ENCODE peak calls at places on chromosomes 12 and 14, in six cellular contexts. One of them, this sample, is unnamed.

GRCh38 chr14:68941820-68942219 is 37.3 kb downstream of the ACTN1 start:
- DNase-seq in breast epithelium: peak
- DNase-seq in adrenal gland: peak
- DNase-seq in tibial artery: peak
- DNase-seq in Panc1: no peak
- DNase-seq in transverse colon: peak
- DNase-seq in this sample: no peak

GRCh38 chr14:77067632-77068514 is 30.2 kb upstream of the CIPC start:
- DNase-seq in breast epithelium: peak
- DNase-seq in adrenal gland: peak
- DNase-seq in tibial artery: peak
- DNase-seq in Panc1: peak
- DNase-seq in transverse colon: peak
- DNase-seq in this sample: no peak

GRCh38 chr12:15584366-15585041 is 204.7 kb downstream of the EPS8 start:
- DNase-seq in breast epithelium: no peak
- DNase-seq in adrenal gland: no peak
- DNase-seq in tibial artery: no peak
- DNase-seq in Panc1: no peak
- DNase-seq in transverse colon: no peak
- DNase-seq in this sample: peak

GRCh38 chr12:53561590-53561953 is 54.3 kb upstream of the NPFF start:
- DNase-seq in breast epithelium: no peak
- DNase-seq in adrenal gland: no peak
- DNase-seq in tibial artery: no peak
- DNase-seq in Panc1: peak
- DNase-seq in transverse colon: no peak
- DNase-seq in this sample: no peak

GRCh38 chr12:66036317-66036716 is 94.2 kb downstream of the LLPH start:
- DNase-seq in breast epithelium: no peak
- DNase-seq in adrenal gland: peak
- DNase-seq in tibial artery: peak
- DNase-seq in Panc1: peak
- DNase-seq in transverse colon: no peak
- DNase-seq in this sample: no peak

GRCh38 chr14:75769047-75769685 is 108.1 kb downstream of the TTLL5 start:
- DNase-seq in breast epithelium: no peak
- DNase-seq in adrenal gland: no peak
- DNase-seq in tibial artery: no peak
- DNase-seq in Panc1: no peak
- DNase-seq in transverse colon: no peak
- DNase-seq in this sample: no peak

GRCh38 chr12:24039113-24039525 is 89.6 kb upstream of the SOX5 start:
- DNase-seq in breast epithelium: no peak
- DNase-seq in adrenal gland: no peak
- DNase-seq in tibial artery: no peak
- DNase-seq in Panc1: no peak
- DNase-seq in transverse colon: no peak
- DNase-seq in this sample: no peak

GRCh38 chr12:126021675-126022074 is 956.4 kb downstream of the AACS start:
- DNase-seq in breast epithelium: no peak
- DNase-seq in adrenal gland: no peak
- DNase-seq in tibial artery: no peak
- DNase-seq in Panc1: no peak
- DNase-seq in transverse colon: no peak
- DNase-seq in this sample: no peak

GRCh38 chr14:95533391-95533821 is 1.4 kb upstream of the GLRX5 start:
- DNase-seq in breast epithelium: peak
- DNase-seq in adrenal gland: peak
- DNase-seq in tibial artery: no peak
- DNase-seq in Panc1: no peak
- DNase-seq in transverse colon: no peak
- DNase-seq in this sample: no peak

GRCh38 chr14:32934891-32935633 is 3.6 kb upstream of the NPAS3 start:
- DNase-seq in breast epithelium: no peak
- DNase-seq in adrenal gland: no peak
- DNase-seq in tibial artery: no peak
- DNase-seq in Panc1: no peak
- DNase-seq in transverse colon: no peak
- DNase-seq in this sample: no peak

GRCh38 chr14:46661728-46662127 is 10.1 kb upstream of the RPL10L start:
- DNase-seq in breast epithelium: no peak
- DNase-seq in adrenal gland: no peak
- DNase-seq in tibial artery: no peak
- DNase-seq in Panc1: no peak
- DNase-seq in transverse colon: no peak
- DNase-seq in this sample: no peak

GRCh38 chr12:108371801-108372344 is 32.8 kb upstream of the CMKLR1 start:
- DNase-seq in breast epithelium: no peak
- DNase-seq in adrenal gland: no peak
- DNase-seq in tibial artery: peak
- DNase-seq in Panc1: no peak
- DNase-seq in transverse colon: no peak
- DNase-seq in this sample: no peak

GRCh38 chr14:99590746-99591555 is 13.1 kb downstream of the CCDC85C start:
- DNase-seq in breast epithelium: no peak
- DNase-seq in adrenal gland: peak
- DNase-seq in tibial artery: no peak
- DNase-seq in Panc1: no peak
- DNase-seq in transverse colon: no peak
- DNase-seq in this sample: no peak

GRCh38 chr12:104942075-104942474 is 16.0 kb downstream of the SLC41A2 start:
- DNase-seq in breast epithelium: no peak
- DNase-seq in adrenal gland: no peak
- DNase-seq in tibial artery: no peak
- DNase-seq in Panc1: no peak
- DNase-seq in transverse colon: no peak
- DNase-seq in this sample: no peak

GRCh38 chr12:2289525-2289924 is 236.7 kb downstream of the CACNA1C start:
- DNase-seq in breast epithelium: no peak
- DNase-seq in adrenal gland: peak
- DNase-seq in tibial artery: no peak
- DNase-seq in Panc1: no peak
- DNase-seq in transverse colon: no peak
- DNase-seq in this sample: no peak

GRCh38 chr12:39329015-39329414 is 113.9 kb downstream of the KIF21A start:
- DNase-seq in breast epithelium: no peak
- DNase-seq in adrenal gland: no peak
- DNase-seq in tibial artery: no peak
- DNase-seq in Panc1: no peak
- DNase-seq in transverse colon: no peak
- DNase-seq in this sample: no peak

GRCh38 chr14:39302124-39302810 is 68.6 kb downstream of the MIA2 start:
- DNase-seq in breast epithelium: no peak
- DNase-seq in adrenal gland: no peak
- DNase-seq in tibial artery: no peak
- DNase-seq in Panc1: no peak
- DNase-seq in transverse colon: no peak
- DNase-seq in this sample: no peak

GRCh38 chr12:8482446-8483080 is 26.8 kb downstream of the CLEC6A start:
- DNase-seq in breast epithelium: no peak
- DNase-seq in adrenal gland: no peak
- DNase-seq in tibial artery: no peak
- DNase-seq in Panc1: no peak
- DNase-seq in transverse colon: no peak
- DNase-seq in this sample: no peak

GRCh38 chr14:72401632-72402428 is 469.6 kb downstream of the RGS6 start:
- DNase-seq in breast epithelium: no peak
- DNase-seq in adrenal gland: no peak
- DNase-seq in tibial artery: no peak
- DNase-seq in Panc1: no peak
- DNase-seq in transverse colon: no peak
- DNase-seq in this sample: no peak

GRCh38 chr12:24069532-24070395 is 120.3 kb upstream of the SOX5 start:
- DNase-seq in breast epithelium: no peak
- DNase-seq in adrenal gland: no peak
- DNase-seq in tibial artery: no peak
- DNase-seq in Panc1: no peak
- DNase-seq in transverse colon: peak
- DNase-seq in this sample: no peak

GRCh38 chr14:34049769-34050168 is 98.9 kb upstream of the EGLN3 start:
- DNase-seq in breast epithelium: no peak
- DNase-seq in adrenal gland: no peak
- DNase-seq in tibial artery: no peak
- DNase-seq in Panc1: no peak
- DNase-seq in transverse colon: no peak
- DNase-seq in this sample: no peak

GRCh38 chr12:45435945-45436710 is 220.2 kb downstream of the ANO6 start:
- DNase-seq in breast epithelium: no peak
- DNase-seq in adrenal gland: no peak
- DNase-seq in tibial artery: no peak
- DNase-seq in Panc1: no peak
- DNase-seq in transverse colon: no peak
- DNase-seq in this sample: no peak

DNA sequence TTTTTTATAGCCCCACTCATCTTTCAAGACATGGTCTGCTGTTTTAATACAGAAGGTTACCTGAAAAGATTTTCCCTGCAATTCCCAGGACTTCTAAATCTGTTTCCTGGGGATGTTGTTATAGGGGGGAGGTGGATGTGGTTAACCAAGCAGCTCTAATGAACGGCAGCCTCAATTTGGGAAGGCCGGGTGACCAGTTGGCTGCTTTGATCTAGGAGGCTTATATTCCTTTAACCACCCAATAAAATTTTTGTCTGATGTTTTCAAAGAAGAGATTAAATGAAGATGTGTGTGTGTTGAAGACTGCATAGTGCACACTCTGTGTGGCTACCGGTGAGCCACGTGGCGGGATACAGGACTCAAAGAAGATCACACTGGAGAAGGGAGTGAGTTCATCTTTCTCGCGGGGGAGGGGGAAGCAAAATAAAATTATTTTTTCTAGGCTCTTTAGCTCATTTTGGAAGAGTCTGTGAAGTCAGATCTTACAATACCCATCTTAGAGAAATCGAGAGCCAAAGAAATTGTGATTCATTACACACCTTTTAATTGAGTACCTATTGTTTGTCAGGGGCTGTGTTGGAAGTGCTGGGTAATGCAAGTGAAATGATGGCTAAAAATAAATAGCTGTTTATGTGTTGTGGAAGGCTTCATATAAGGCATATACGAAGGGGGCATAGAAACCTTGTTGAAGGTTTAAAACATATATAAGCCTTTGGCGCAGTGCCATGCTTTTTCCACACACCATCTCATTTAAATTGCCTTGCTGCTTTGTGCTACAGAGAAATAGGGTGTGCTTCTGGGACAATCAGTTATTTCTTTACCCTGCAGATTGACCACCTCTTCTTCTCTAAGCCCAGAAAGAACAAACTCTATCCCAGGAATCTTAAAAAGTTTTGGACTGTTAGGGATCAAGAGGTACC is 18.5 kb downstream of the ELK3 start:
- DNase-seq in breast epithelium: no peak
- DNase-seq in adrenal gland: peak
- DNase-seq in tibial artery: no peak
- DNase-seq in Panc1: no peak
- DNase-seq in transverse colon: no peak
- DNase-seq in this sample: no peak
- H3K4me3 ChIP-seq in breast epithelium: no peak
- H3K4me3 ChIP-seq in adrenal gland: no peak
- H3K4me3 ChIP-seq in tibial artery: no peak
- H3K4me3 ChIP-seq in Panc1: no peak
- H3K4me3 ChIP-seq in transverse colon: no peak
- H3K4me3 ChIP-seq in this sample: no peak

GRCh38 chr12:101407438-101408345 is at the start of gene ARL1:
- DNase-seq in breast epithelium: peak
- DNase-seq in adrenal gland: peak
- DNase-seq in tibial artery: peak
- DNase-seq in Panc1: peak
- DNase-seq in transverse colon: peak
- DNase-seq in this sample: peak
- TF ChIP-seq CTCF in breast epithelium: no peak
- TF ChIP-seq CTCF in adrenal gland: no peak
- TF ChIP-seq CTCF in tibial artery: no peak
- TF ChIP-seq CTCF in Panc1: no peak
- TF ChIP-seq CTCF in transverse colon: no peak
- TF ChIP-seq CTCF in this sample: peak

GRCh38 chr12:67829873-67830272 is 159.4 kb upstream of the IFNG-AS1 start:
- DNase-seq in breast epithelium: no peak
- DNase-seq in adrenal gland: no peak
- DNase-seq in tibial artery: no peak
- DNase-seq in Panc1: no peak
- DNase-seq in transverse colon: no peak
- DNase-seq in this sample: no peak

GRCh38 chr12:67832155-67832554 is 157.1 kb upstream of the IFNG-AS1 start:
- DNase-seq in breast epithelium: no peak
- DNase-seq in adrenal gland: no peak
- DNase-seq in tibial artery: no peak
- DNase-seq in Panc1: no peak
- DNase-seq in transverse colon: no peak
- DNase-seq in this sample: no peak

GRCh38 chr12:67826148-67826547 is 163.1 kb upstream of the IFNG-AS1 start:
- DNase-seq in breast epithelium: no peak
- DNase-seq in adrenal gland: no peak
- DNase-seq in tibial artery: no peak
- DNase-seq in Panc1: no peak
- DNase-seq in transverse colon: no peak
- DNase-seq in this sample: no peak

GRCh38 chr12:67827820-67828383 is 161.3 kb upstream of the IFNG-AS1 start:
- DNase-seq in breast epithelium: no peak
- DNase-seq in adrenal gland: peak
- DNase-seq in tibial artery: no peak
- DNase-seq in Panc1: peak
- DNase-seq in transverse colon: peak
- DNase-seq in this sample: peak

DNA sequence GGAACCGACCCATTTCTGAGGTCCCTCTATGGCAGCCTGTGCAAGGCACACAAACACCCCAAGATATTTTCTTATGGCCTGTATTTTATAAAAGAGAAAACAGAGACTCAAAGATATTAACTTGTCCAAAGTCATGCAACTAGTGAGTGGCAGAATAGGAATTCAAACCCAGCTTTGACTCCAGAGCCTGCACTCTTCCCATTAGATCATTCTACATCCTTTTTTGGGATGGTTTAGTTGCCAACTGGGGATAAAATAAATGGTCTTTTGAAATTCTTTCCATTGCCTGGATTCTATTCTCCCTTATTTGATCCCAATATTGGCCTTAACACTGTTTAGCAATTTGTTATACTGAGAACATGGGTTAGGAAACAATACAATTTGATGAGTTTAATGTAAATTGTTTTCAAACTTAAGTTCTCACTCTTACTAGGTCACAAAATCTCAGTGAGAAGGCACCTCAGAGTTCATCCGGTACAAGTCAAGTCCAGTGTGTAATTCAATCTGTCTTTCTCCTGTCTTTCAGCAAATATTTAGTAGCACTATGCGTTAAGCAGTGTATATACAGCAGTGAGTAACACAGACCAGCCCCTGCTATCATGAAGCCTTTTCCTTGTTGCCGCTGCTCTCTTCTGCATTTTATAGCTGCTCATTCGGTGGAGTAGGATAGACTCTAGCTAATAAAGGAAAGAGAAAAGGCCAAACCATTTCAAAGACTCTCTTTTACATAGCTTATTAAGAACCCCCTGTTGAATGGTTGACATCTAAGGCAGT is 162.1 kb upstream of the IFNG-AS1 start:
- DNase-seq in breast epithelium: no peak
- DNase-seq in adrenal gland: no peak
- DNase-seq in tibial artery: no peak
- DNase-seq in Panc1: no peak
- DNase-seq in transverse colon: peak
- DNase-seq in this sample: no peak
- H3K4me3 ChIP-seq in breast epithelium: peak
- H3K4me3 ChIP-seq in adrenal gland: no peak
- H3K4me3 ChIP-seq in tibial artery: peak
- H3K4me3 ChIP-seq in Panc1: peak
- H3K4me3 ChIP-seq in transverse colon: no peak
- H3K4me3 ChIP-seq in this sample: no peak

GRCh38 chr14:50599700-50600444 is 39.9 kb downstream of the ATL1 start:
- DNase-seq in breast epithelium: no peak
- DNase-seq in adrenal gland: no peak
- DNase-seq in tibial artery: no peak
- DNase-seq in Panc1: peak
- DNase-seq in transverse colon: no peak
- DNase-seq in this sample: no peak
- TF ChIP-seq CTCF in breast epithelium: peak
- TF ChIP-seq CTCF in adrenal gland: peak
- TF ChIP-seq CTCF in tibial artery: peak
- TF ChIP-seq CTCF in Panc1: peak
- TF ChIP-seq CTCF in transverse colon: peak
- TF ChIP-seq CTCF in this sample: peak